ENCODE peak calls at places on chromosome 3, in eight cellular contexts. One of them, this sample, is unnamed.

GRCh38 chr3:135125171-135125801 is 330.2 kb downstream of the EPHB1 start:
- DNase-seq in nephron progenitor cell: peak
- DNase-seq in GM23338: peak
- DNase-seq in AG04449: no peak
- DNase-seq in fibroblast of mammary gland: peak
- DNase-seq in choroid plexus epithelial cell: peak
- DNase-seq in fibroblast of pulmonary artery: peak
- DNase-seq in stomach: no peak
- DNase-seq in this sample: no peak

GRCh38 chr3:190105876-190106275 is 14.8 kb downstream of the P3H2 start:
- DNase-seq in nephron progenitor cell: no peak
- DNase-seq in GM23338: no peak
- DNase-seq in AG04449: no peak
- DNase-seq in fibroblast of mammary gland: peak
- DNase-seq in choroid plexus epithelial cell: no peak
- DNase-seq in fibroblast of pulmonary artery: peak
- DNase-seq in stomach: no peak
- DNase-seq in this sample: no peak

GRCh38 chr3:121681792-121682191 is 21.1 kb upstream of the HCLS1 start:
- DNase-seq in nephron progenitor cell: no peak
- DNase-seq in GM23338: no peak
- DNase-seq in AG04449: no peak
- DNase-seq in fibroblast of mammary gland: no peak
- DNase-seq in choroid plexus epithelial cell: no peak
- DNase-seq in fibroblast of pulmonary artery: no peak
- DNase-seq in stomach: no peak
- DNase-seq in this sample: no peak

GRCh38 chr3:106049876-106050275 is 181.1 kb upstream of the CBLB start:
- DNase-seq in nephron progenitor cell: no peak
- DNase-seq in GM23338: no peak
- DNase-seq in AG04449: no peak
- DNase-seq in fibroblast of mammary gland: no peak
- DNase-seq in choroid plexus epithelial cell: no peak
- DNase-seq in fibroblast of pulmonary artery: peak
- DNase-seq in stomach: no peak
- DNase-seq in this sample: no peak

GRCh38 chr3:22606938-22607337 is 596.2 kb upstream of the UBE2E2 start:
- DNase-seq in nephron progenitor cell: no peak
- DNase-seq in GM23338: no peak
- DNase-seq in AG04449: no peak
- DNase-seq in fibroblast of mammary gland: peak
- DNase-seq in choroid plexus epithelial cell: no peak
- DNase-seq in fibroblast of pulmonary artery: no peak
- DNase-seq in stomach: no peak
- DNase-seq in this sample: no peak

GRCh38 chr3:124879395-124879723 is 7.8 kb downstream of the ITGB5 start:
- DNase-seq in nephron progenitor cell: no peak
- DNase-seq in GM23338: no peak
- DNase-seq in AG04449: no peak
- DNase-seq in fibroblast of mammary gland: no peak
- DNase-seq in choroid plexus epithelial cell: peak
- DNase-seq in fibroblast of pulmonary artery: no peak
- DNase-seq in stomach: no peak
- DNase-seq in this sample: no peak

GRCh38 chr3:63818282-63819150 is 583 bp upstream of the C3orf49 start:
- DNase-seq in nephron progenitor cell: peak
- DNase-seq in GM23338: peak
- DNase-seq in AG04449: no peak
- DNase-seq in fibroblast of mammary gland: peak
- DNase-seq in choroid plexus epithelial cell: peak
- DNase-seq in fibroblast of pulmonary artery: peak
- DNase-seq in stomach: peak
- DNase-seq in this sample: peak

GRCh38 chr3:71728632-71729342 is 3.6 kb upstream of the EIF4E3 start:
- DNase-seq in nephron progenitor cell: no peak
- DNase-seq in GM23338: peak
- DNase-seq in AG04449: no peak
- DNase-seq in fibroblast of mammary gland: no peak
- DNase-seq in choroid plexus epithelial cell: no peak
- DNase-seq in fibroblast of pulmonary artery: no peak
- DNase-seq in stomach: no peak
- DNase-seq in this sample: peak

GRCh38 chr3:108818404-108818803 is 4.2 kb upstream of the TRAT1 start:
- DNase-seq in nephron progenitor cell: peak
- DNase-seq in GM23338: peak
- DNase-seq in AG04449: no peak
- DNase-seq in fibroblast of mammary gland: peak
- DNase-seq in choroid plexus epithelial cell: peak
- DNase-seq in fibroblast of pulmonary artery: peak
- DNase-seq in stomach: peak
- DNase-seq in this sample: peak
- TF ChIP-seq CTCF in nephron progenitor cell: peak
- TF ChIP-seq CTCF in GM23338: peak
- TF ChIP-seq CTCF in AG04449: no peak
- TF ChIP-seq CTCF in fibroblast of mammary gland: peak
- TF ChIP-seq CTCF in choroid plexus epithelial cell: peak
- TF ChIP-seq CTCF in fibroblast of pulmonary artery: peak
- TF ChIP-seq CTCF in stomach: no peak
- TF ChIP-seq CTCF in this sample: peak

DNA sequence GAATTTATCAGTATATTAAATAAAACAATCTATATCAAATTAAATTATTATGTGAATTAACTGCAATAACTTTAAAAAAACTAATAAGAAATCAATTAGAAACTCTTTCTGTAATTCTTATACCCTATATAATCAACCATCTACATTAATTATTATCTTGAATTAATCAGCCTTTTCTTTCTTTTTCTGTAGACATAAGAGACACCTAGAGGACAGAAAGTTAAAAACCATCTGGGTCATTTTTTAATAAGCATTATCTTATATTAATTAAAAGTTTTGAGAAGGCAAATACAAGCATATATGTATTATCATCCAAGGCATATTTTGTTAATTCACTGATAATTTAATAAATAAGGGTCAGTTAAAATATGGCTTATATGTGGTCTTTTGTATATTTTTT is 24.2 kb upstream of the SLC25A26 start:
- DNase-seq in nephron progenitor cell: no peak
- DNase-seq in GM23338: no peak
- DNase-seq in AG04449: no peak
- DNase-seq in fibroblast of mammary gland: peak
- DNase-seq in choroid plexus epithelial cell: no peak
- DNase-seq in fibroblast of pulmonary artery: no peak
- DNase-seq in stomach: no peak
- DNase-seq in this sample: no peak
- TF ChIP-seq CTCF in nephron progenitor cell: no peak
- TF ChIP-seq CTCF in GM23338: no peak
- TF ChIP-seq CTCF in AG04449: no peak
- TF ChIP-seq CTCF in fibroblast of mammary gland: peak
- TF ChIP-seq CTCF in choroid plexus epithelial cell: peak
- TF ChIP-seq CTCF in fibroblast of pulmonary artery: peak
- TF ChIP-seq CTCF in stomach: no peak
- TF ChIP-seq CTCF in this sample: no peak

DNA sequence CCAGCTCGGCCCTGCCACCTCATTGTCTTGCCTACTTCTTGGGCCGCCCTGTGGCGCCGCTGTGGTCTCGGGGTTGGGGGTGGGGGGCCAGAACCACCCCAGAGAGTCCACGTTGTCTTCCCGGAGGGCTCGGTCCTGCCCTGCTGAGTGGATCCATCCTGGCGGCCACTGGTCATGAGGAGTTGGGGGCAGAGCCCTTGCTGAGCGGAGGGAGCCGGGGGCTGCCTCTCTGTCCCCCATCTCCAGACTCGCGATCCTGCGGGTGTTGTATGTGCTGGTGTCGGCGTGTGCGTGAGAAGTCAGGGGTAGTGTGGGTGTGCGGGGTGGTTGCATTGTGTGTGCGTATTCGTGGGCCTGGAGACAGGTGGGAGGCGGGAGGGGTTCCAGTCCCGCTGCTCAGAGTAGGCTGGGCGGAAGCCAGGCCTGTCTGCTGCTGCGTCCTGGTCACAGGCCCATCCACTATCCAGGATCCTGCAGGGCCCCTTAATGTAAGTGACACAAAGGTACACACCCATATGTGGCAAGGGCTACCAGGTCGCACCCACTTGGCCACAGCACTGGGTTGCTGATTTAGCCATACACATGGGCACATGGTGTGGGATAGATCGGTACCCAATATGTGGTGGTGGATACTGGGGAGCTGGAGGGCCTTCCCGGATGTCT is 30.7 kb downstream of the NBEAL2 start:
- DNase-seq in nephron progenitor cell: no peak
- DNase-seq in GM23338: no peak
- DNase-seq in AG04449: no peak
- DNase-seq in fibroblast of mammary gland: peak
- DNase-seq in choroid plexus epithelial cell: no peak
- DNase-seq in fibroblast of pulmonary artery: no peak
- DNase-seq in stomach: peak
- DNase-seq in this sample: no peak
- TF ChIP-seq CTCF in nephron progenitor cell: no peak
- TF ChIP-seq CTCF in GM23338: peak
- TF ChIP-seq CTCF in AG04449: peak
- TF ChIP-seq CTCF in fibroblast of mammary gland: no peak
- TF ChIP-seq CTCF in choroid plexus epithelial cell: no peak
- TF ChIP-seq CTCF in fibroblast of pulmonary artery: no peak
- TF ChIP-seq CTCF in stomach: no peak
- TF ChIP-seq CTCF in this sample: no peak

GRCh38 chr3:153289334-153289808 is 127.3 kb downstream of the RAP2B start:
- DNase-seq in nephron progenitor cell: no peak
- DNase-seq in GM23338: no peak
- DNase-seq in AG04449: no peak
- DNase-seq in fibroblast of mammary gland: peak
- DNase-seq in choroid plexus epithelial cell: peak
- DNase-seq in fibroblast of pulmonary artery: no peak
- DNase-seq in stomach: no peak
- DNase-seq in this sample: no peak

GRCh38 chr3:153293222-153293621 is 131.2 kb downstream of the RAP2B start:
- DNase-seq in nephron progenitor cell: no peak
- DNase-seq in GM23338: no peak
- DNase-seq in AG04449: no peak
- DNase-seq in fibroblast of mammary gland: peak
- DNase-seq in choroid plexus epithelial cell: peak
- DNase-seq in fibroblast of pulmonary artery: peak
- DNase-seq in stomach: no peak
- DNase-seq in this sample: no peak

GRCh38 chr3:153291052-153291689 is 129.1 kb downstream of the RAP2B start:
- DNase-seq in nephron progenitor cell: peak
- DNase-seq in GM23338: peak
- DNase-seq in AG04449: no peak
- DNase-seq in fibroblast of mammary gland: peak
- DNase-seq in choroid plexus epithelial cell: peak
- DNase-seq in fibroblast of pulmonary artery: peak
- DNase-seq in stomach: no peak
- DNase-seq in this sample: no peak

GRCh38 chr3:153287017-153287416 is 125.0 kb downstream of the RAP2B start:
- DNase-seq in nephron progenitor cell: no peak
- DNase-seq in GM23338: no peak
- DNase-seq in AG04449: no peak
- DNase-seq in fibroblast of mammary gland: no peak
- DNase-seq in choroid plexus epithelial cell: no peak
- DNase-seq in fibroblast of pulmonary artery: no peak
- DNase-seq in stomach: no peak
- DNase-seq in this sample: no peak

GRCh38 chr3:153290278-153291015 is 128.4 kb downstream of the RAP2B start:
- DNase-seq in nephron progenitor cell: no peak
- DNase-seq in GM23338: no peak
- DNase-seq in AG04449: no peak
- DNase-seq in fibroblast of mammary gland: peak
- DNase-seq in choroid plexus epithelial cell: peak
- DNase-seq in fibroblast of pulmonary artery: no peak
- DNase-seq in stomach: no peak
- DNase-seq in this sample: no peak
- TF ChIP-seq CTCF in nephron progenitor cell: no peak
- TF ChIP-seq CTCF in GM23338: peak
- TF ChIP-seq CTCF in AG04449: peak
- TF ChIP-seq CTCF in fibroblast of mammary gland: peak
- TF ChIP-seq CTCF in choroid plexus epithelial cell: peak
- TF ChIP-seq CTCF in fibroblast of pulmonary artery: peak
- TF ChIP-seq CTCF in stomach: no peak
- TF ChIP-seq CTCF in this sample: no peak

GRCh38 chr3:17166369-17166768 is 281.6 kb downstream of the PLCL2 start:
- DNase-seq in nephron progenitor cell: no peak
- DNase-seq in GM23338: no peak
- DNase-seq in AG04449: no peak
- DNase-seq in fibroblast of mammary gland: no peak
- DNase-seq in choroid plexus epithelial cell: no peak
- DNase-seq in fibroblast of pulmonary artery: no peak
- DNase-seq in stomach: no peak
- DNase-seq in this sample: no peak
- TF ChIP-seq CTCF in nephron progenitor cell: no peak
- TF ChIP-seq CTCF in GM23338: peak
- TF ChIP-seq CTCF in AG04449: no peak
- TF ChIP-seq CTCF in fibroblast of mammary gland: no peak
- TF ChIP-seq CTCF in choroid plexus epithelial cell: peak
- TF ChIP-seq CTCF in fibroblast of pulmonary artery: no peak
- TF ChIP-seq CTCF in stomach: no peak
- TF ChIP-seq CTCF in this sample: no peak

DNA sequence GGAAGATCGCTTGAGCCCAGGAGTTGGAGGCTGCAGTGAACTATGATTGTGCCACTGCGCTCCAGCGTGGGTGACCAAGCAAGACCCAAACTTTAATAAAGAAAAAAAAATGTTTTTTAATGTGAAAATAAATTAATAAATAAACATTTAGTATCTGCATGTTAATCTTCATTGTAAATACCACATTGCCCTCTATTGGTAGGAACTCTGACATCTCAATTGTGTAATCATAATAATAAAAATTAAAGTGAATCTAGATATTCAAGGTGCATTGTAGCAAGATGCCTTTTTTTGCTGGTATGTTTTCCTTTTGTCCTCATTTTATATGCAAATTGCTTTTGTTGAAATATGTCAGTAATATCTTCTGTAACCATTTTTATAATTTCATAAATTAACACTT is 95.0 kb upstream of the LIMD1 start:
- DNase-seq in nephron progenitor cell: no peak
- DNase-seq in GM23338: peak
- DNase-seq in AG04449: no peak
- DNase-seq in fibroblast of mammary gland: peak
- DNase-seq in choroid plexus epithelial cell: peak
- DNase-seq in fibroblast of pulmonary artery: peak
- DNase-seq in stomach: no peak
- DNase-seq in this sample: no peak
- TF ChIP-seq CTCF in nephron progenitor cell: no peak
- TF ChIP-seq CTCF in GM23338: no peak
- TF ChIP-seq CTCF in AG04449: peak
- TF ChIP-seq CTCF in fibroblast of mammary gland: peak
- TF ChIP-seq CTCF in choroid plexus epithelial cell: peak
- TF ChIP-seq CTCF in fibroblast of pulmonary artery: peak
- TF ChIP-seq CTCF in stomach: no peak
- TF ChIP-seq CTCF in this sample: no peak

This sample was measured in BE2C.